ENCODE peak calls at places on chromosomes 4 and X, in four cellular contexts. O is Peyer's patch, T is body of pancreas, Y is right lobe of liver. H is an unnamed sample.

GRCh38 chr4:21888195-21888976 is 60.2 kb downstream of the KCNIP4 start:
- DNase-seq in O (no peak), T (no peak), Y (no peak), H (no peak)

GRCh38 chr4:40486534-40486933 is 143.1 kb downstream of the RBM47 start:
- DNase-seq in O (no peak), T (no peak), Y (no peak), H (no peak)

GRCh38 chrX:3286196-3286920 is 60.1 kb downstream of the MXRA5 start:
- DNase-seq in O (no peak), T (no peak), Y (no peak), H (no peak)

GRCh38 chr4:163748474-163748873 is 254.0 kb downstream of the TMA16 start:
- DNase-seq in O (no peak), T (no peak), Y (no peak), H (no peak)

GRCh38 chrX:1466232-1466661 is 13.5 kb upstream of the ASMTL start:
- DNase-seq in O (peak), T (no peak), Y (no peak), H (no peak)

GRCh38 chr4:48222491-48222890 is 47.1 kb downstream of the TEC start:
- DNase-seq in O (no peak), T (no peak), Y (no peak), H (no peak)

GRCh38 chr4:173095022-173095421 is 73.6 kb upstream of the GALNT7 start:
- DNase-seq in O (no peak), T (no peak), Y (no peak), H (no peak)

GRCh38 chrX:79079477-79079876 is 65.0 kb upstream of the GPR174 start:
- DNase-seq in O (no peak), T (no peak), Y (no peak), H (no peak)

GRCh38 chr4:186088516-186088915 is 16.0 kb upstream of the FAM149A start:
- DNase-seq in O (no peak), T (no peak), Y (no peak), H (no peak)

GRCh38 chr4:176838611-176839411 is 46.1 kb upstream of the VEGFC start:
- DNase-seq in O (no peak), T (no peak), Y (no peak), H (no peak)

GRCh38 chr4:142698541-142698940 is 147.6 kb downstream of the INPP4B start:
- DNase-seq in O (no peak), T (no peak), Y (no peak), H (no peak)

GRCh38 chr4:137312257-137312656 is 220.0 kb downstream of the PCDH18 start:
- DNase-seq in O (no peak), T (no peak), Y (no peak), H (no peak)

GRCh38 chrX:153438522-153438921 is 7.3 kb downstream of the TREX2 start:
- DNase-seq in O (no peak), T (peak), Y (no peak), H (no peak)

GRCh38 chr4:124414641-124415040 is 297.9 kb downstream of the ANKRD50 start:
- DNase-seq in O (no peak), T (no peak), Y (no peak), H (no peak)

GRCh38 chr4:8434251-8435073 is 6.1 kb downstream of the ACOX3 start:
- DNase-seq in O (no peak), T (no peak), Y (no peak), H (no peak)

GRCh38 chr4:86359944-86360478 is at the start of gene MAPK10:
- DNase-seq in O (no peak), T (peak), Y (peak), H (peak)

GRCh38 chrX:57156397-57157049 is 19.3 kb upstream of the SPIN2A start:
- DNase-seq in O (peak), T (peak), Y (peak), H (peak)

GRCh38 chrX:10387011-10387410 is 230.2 kb downstream of the CLCN4 start:
- DNase-seq in O (no peak), T (no peak), Y (no peak), H (no peak)

GRCh38 chrX:105876658-105877057 is 54.3 kb downstream of the NRK start:
- DNase-seq in O (no peak), T (no peak), Y (no peak), H (peak)

GRCh38 chr4:154577324-154577723 is 13.2 kb downstream of the FGA start:
- DNase-seq in O (no peak), T (no peak), Y (no peak), H (no peak)

GRCh38 chr4:25937801-25938200 is 23.8 kb downstream of the SMIM20 start:
- DNase-seq in O (no peak), T (no peak), Y (no peak), H (no peak)

DNA sequence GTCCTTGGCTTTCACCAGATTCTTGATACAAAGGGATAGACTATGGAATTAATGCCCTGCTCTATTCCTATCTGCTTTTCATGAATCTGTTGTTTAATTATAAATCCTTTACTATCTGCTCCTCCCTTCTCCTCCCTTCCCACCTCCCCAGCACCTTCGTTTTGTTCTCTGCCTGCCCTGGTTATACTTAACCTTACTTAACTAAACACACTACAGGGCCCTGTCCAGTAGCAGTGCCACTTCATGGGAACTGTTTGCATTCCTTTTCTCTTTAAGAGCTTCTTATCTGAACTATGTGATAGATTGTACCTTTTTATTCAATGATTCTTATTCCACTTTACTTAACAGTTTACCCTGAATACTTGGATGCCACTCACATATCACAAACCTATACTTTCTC is 830 bp downstream of the HOPX start:
- DNase-seq in O (no peak), T (no peak), Y (no peak), H (no peak)
- TF ChIP-seq POLR2A in O (no peak), T (no peak), Y (no peak), H (no peak)

DNA sequence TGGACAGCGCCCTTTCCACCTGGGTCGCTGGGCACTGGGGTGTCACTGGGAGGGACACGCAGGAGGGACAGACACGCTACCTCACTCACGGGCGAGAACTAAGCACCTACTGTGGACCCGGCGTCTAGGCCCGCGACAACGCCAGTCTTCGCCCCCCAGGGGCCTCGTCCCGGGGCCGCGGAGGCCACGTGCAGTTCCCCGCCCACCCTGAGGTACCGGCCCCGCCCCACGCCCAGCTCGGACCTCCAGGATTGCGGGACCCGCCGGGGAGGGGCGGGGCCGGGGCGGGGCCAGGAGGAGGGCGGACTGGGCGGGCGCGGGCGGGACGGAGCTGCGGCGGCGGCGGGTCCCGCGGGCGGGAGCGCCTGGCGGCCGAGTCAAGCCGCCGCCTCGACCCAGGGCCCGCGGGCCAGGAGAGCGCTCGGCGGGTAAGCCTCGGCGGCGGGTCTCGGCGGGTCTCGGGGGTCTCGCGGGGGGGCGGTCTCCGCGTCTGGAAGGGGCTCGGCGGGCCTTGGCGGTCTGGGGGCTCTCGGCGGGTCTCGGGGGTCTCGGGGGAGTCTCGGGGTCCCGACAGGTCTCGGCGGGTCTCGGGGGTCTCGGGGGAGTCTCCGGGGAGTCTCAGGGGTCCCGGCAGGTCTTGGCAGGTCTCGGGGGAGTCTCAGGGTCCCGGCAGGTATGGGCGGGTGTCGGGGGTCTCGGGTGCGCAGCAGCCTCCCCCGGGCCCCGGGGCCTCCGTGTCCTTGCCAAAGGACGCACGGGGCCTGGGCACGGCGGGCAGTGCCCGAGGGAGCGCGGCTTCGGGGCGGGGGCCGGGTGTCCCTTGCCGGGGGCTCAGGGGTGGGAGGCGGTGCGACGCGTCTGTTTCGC is at the start of gene SH3BP2:
- DNase-seq in O (peak), T (peak), Y (peak), H (peak)
- TF ChIP-seq POLR2A in O (peak), T (no peak), Y (peak), H (no peak)

DNA sequence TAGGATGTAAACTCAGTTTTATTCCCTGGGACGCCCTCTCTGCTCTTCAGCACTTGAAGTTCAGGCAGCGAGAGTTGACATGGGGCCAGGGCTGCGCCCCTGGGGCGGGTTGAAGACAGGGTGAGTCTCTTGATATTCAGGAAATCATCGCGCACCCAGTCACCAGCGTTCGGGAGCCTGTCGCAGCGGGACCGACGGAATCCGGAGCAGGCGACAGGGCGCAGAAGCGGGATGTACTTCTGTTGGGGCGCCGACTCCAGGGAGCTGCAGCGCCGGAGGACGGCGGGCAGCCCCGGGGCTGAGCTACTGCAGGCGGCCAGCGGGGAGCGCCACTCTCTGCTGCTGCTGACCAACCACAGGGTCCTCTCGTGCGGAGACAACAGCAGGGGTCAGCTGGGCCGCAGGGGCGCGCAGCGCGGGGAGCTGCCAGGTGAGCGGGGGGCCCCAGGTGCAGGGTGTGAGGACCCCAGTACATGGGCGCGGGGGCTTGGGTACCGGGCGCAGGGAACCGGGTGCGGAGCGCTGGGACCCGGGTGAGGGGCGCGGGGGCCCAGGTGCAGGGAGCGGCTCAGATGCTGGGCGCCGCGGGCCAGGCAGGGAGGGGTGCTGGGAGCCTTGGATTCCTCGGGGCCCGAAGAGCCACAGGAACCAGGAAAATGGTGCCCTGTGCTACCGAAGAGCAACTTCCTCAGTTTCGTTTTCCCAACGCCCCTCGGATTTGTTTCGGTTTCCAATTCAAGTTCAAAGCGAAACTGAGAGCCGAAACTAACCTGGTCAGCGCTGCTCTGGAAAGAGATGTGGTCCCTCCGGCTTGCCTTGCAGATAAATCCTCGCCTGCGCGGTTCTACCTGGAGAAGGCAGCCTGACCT is at the start of gene HERC6:
- DNase-seq in O (peak), T (peak), Y (peak), H (peak)
- TF ChIP-seq POLR2A in O (peak), T (peak), Y (peak), H (peak)

GRCh38 chrX:144790148-144790547 is 457.2 kb upstream of the SPANXN1 start:
- DNase-seq in O (no peak), T (no peak), Y (no peak), H (no peak)
- TF ChIP-seq POLR2A in O (no peak), T (no peak), Y (no peak), H (no peak)

GRCh38 chr4:121784975-121785374 is 16.1 kb upstream of the EXOSC9 start:
- DNase-seq in O (no peak), T (peak), Y (no peak), H (no peak)
- TF ChIP-seq POLR2A in O (no peak), T (no peak), Y (no peak), H (no peak)

GRCh38 chr4:76753814-76754213 is 144.1 kb downstream of the SOWAHB start:
- DNase-seq in O (no peak), T (no peak), Y (no peak), H (no peak)
- TF ChIP-seq POLR2A in O (no peak), T (no peak), Y (no peak), H (no peak)

GRCh38 chr4:127165971-127166370 is 466.8 kb upstream of the INTU start:
- DNase-seq in O (no peak), T (no peak), Y (no peak), H (no peak)
- TF ChIP-seq POLR2A in O (no peak), T (no peak), Y (no peak), H (no peak)

GRCh38 chr4:140372607-140373327 is 679 bp upstream of the SCOC start:
- DNase-seq in O (no peak), T (no peak), Y (no peak), H (peak)
- TF ChIP-seq POLR2A in O (no peak), T (peak), Y (peak), H (no peak)

GRCh38 chrX:45756562-45756961 is 555.9 kb upstream of the DIPK2B start:
- DNase-seq in O (no peak), T (no peak), Y (no peak), H (no peak)

GRCh38 chrX:45758738-45759397 is 558.2 kb upstream of the DIPK2B start:
- DNase-seq in O (no peak), T (no peak), Y (no peak), H (no peak)

GRCh38 chrX:45757272-45757671 is 556.6 kb upstream of the DIPK2B start:
- DNase-seq in O (no peak), T (no peak), Y (no peak), H (no peak)

GRCh38 chrX:45760187-45760742 is 559.6 kb upstream of the DIPK2B start:
- DNase-seq in O (no peak), T (no peak), Y (no peak), H (no peak)

DNA sequence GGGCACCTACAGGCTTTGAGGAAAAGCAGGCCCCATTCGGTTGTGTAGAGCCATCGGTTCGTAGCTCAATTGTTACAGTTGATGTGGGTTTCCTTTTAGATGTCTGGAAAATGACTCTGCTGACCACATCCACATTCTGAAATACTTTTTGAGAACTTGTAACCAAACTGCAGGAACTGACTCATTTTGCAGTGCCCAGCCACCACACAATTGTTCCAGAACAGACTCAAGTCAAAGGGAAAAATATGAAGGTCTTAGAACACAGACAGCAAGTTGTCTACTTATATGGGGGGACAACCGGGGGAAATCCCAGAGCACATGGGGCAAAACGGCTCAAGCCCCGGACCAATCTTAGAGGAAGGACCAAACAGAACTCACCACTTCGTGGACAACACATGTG is 557.6 kb upstream of the DIPK2B start:
- DNase-seq in O (no peak), T (peak), Y (no peak), H (no peak)
- TF ChIP-seq POLR2A in O (no peak), T (no peak), Y (no peak), H (no peak)

H was measured in erythroblast.